ENCODE peak calls at places on chromosomes 4 and X, in four cellular contexts. One of them, this sample, is unnamed.

GRCh38 chr4:73895201-73896177 is 26.3 kb downstream of the CXCL1 start:
- DNase-seq in K562: no peak
- DNase-seq in GM12878: no peak
- DNase-seq in HepG2: no peak
- DNase-seq in this sample: no peak

GRCh38 chr4:145816091-145816490 is 122.5 kb downstream of the ZNF827 start:
- DNase-seq in K562: no peak
- DNase-seq in GM12878: no peak
- DNase-seq in HepG2: no peak
- DNase-seq in this sample: no peak

GRCh38 chrX:1239681-1240142 is 27.3 kb upstream of the CRLF2 start:
- DNase-seq in K562: peak; percentile 6
- DNase-seq in GM12878: peak; percentile 68
- DNase-seq in HepG2: no peak
- DNase-seq in this sample: no peak

GRCh38 chr4:39348371-39349265 is 17.5 kb downstream of the RFC1 start:
- DNase-seq in K562: peak; percentile 16
- DNase-seq in GM12878: no peak
- DNase-seq in HepG2: peak; percentile 41
- DNase-seq in this sample: no peak

GRCh38 chr4:182531555-182532162 is 288.5 kb downstream of the TENM3 start:
- DNase-seq in K562: no peak
- DNase-seq in GM12878: no peak
- DNase-seq in HepG2: no peak
- DNase-seq in this sample: no peak

GRCh38 chr4:176303938-176304337 is 15.8 kb upstream of the SPCS3 start:
- DNase-seq in K562: no peak
- DNase-seq in GM12878: no peak
- DNase-seq in HepG2: no peak
- DNase-seq in this sample: no peak

GRCh38 chrX:151753313-151754041 is 18.9 kb downstream of the CNGA2 start:
- DNase-seq in K562: peak; percentile 67
- DNase-seq in GM12878: no peak
- DNase-seq in HepG2: peak; percentile 13
- DNase-seq in this sample: peak; percentile 60

GRCh38 chr4:104408893-104409292 is 85.8 kb downstream of the CXXC4 start:
- DNase-seq in K562: no peak
- DNase-seq in GM12878: no peak
- DNase-seq in HepG2: no peak
- DNase-seq in this sample: no peak

GRCh38 chrX:9327747-9328145 is 137.1 kb upstream of the TBL1X start:
- DNase-seq in K562: no peak
- DNase-seq in GM12878: no peak
- DNase-seq in HepG2: no peak
- DNase-seq in this sample: no peak

GRCh38 chr4:85860066-85860465 is 385.1 kb downstream of the ARHGAP24 start:
- DNase-seq in K562: no peak
- DNase-seq in GM12878: no peak
- DNase-seq in HepG2: no peak
- DNase-seq in this sample: no peak

GRCh38 chr4:65623509-65623908 is 46.8 kb downstream of the EPHA5 start:
- DNase-seq in K562: no peak
- DNase-seq in GM12878: no peak
- DNase-seq in HepG2: no peak
- DNase-seq in this sample: no peak

GRCh38 chr4:25564836-25565235 is 90.8 kb upstream of the SLC34A2 start:
- DNase-seq in K562: no peak
- DNase-seq in GM12878: no peak
- DNase-seq in HepG2: no peak
- DNase-seq in this sample: no peak

GRCh38 chr4:149708513-149709175 is 107.0 kb downstream of the IQCM start:
- DNase-seq in K562: no peak
- DNase-seq in GM12878: no peak
- DNase-seq in HepG2: no peak
- DNase-seq in this sample: no peak

GRCh38 chr4:141229408-141230101 is 8.9 kb downstream of the ZNF330 start:
- DNase-seq in K562: no peak
- DNase-seq in GM12878: no peak
- DNase-seq in HepG2: no peak
- DNase-seq in this sample: no peak

GRCh38 chr4:97720869-97721432 is 422.3 kb downstream of the STPG2 start:
- DNase-seq in K562: no peak
- DNase-seq in GM12878: no peak
- DNase-seq in HepG2: peak; percentile 4
- DNase-seq in this sample: no peak

GRCh38 chr4:3257691-3258482 is 8.9 kb downstream of the MSANTD1 start:
- DNase-seq in K562: no peak
- DNase-seq in GM12878: peak; percentile 7
- DNase-seq in HepG2: no peak
- DNase-seq in this sample: peak; percentile 7

DNA sequence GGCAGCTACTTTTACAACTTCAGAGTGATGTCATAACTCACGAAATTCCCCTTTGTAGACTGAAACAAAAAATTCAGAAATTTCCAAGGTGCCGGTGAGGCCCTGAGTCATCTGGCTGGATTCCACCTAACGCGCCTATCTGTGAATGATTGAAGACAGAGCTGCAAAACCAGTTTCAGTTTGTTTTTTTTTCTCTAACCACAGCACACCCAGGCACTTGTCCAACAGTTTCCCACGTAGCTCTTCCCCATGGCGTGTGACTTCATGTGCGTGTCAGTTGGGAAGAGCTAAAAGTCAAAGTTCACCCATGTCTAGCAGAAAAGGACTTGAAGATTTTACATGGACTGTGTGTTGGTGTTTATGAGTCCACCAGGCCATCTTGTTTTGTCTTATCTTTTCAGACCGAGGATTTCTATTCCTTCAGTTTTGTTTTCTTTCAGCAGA is 16.3 kb downstream of the TCEANC start:
- DNase-seq in K562: peak; percentile 64
- DNase-seq in GM12878: peak; percentile 89
- DNase-seq in HepG2: peak; percentile 52
- DNase-seq in this sample: no peak
- TF ChIP-seq MAX in K562: no peak
- TF ChIP-seq MAX in GM12878: no peak
- TF ChIP-seq MAX in HepG2: no peak
- TF ChIP-seq MAX in this sample: no peak

DNA sequence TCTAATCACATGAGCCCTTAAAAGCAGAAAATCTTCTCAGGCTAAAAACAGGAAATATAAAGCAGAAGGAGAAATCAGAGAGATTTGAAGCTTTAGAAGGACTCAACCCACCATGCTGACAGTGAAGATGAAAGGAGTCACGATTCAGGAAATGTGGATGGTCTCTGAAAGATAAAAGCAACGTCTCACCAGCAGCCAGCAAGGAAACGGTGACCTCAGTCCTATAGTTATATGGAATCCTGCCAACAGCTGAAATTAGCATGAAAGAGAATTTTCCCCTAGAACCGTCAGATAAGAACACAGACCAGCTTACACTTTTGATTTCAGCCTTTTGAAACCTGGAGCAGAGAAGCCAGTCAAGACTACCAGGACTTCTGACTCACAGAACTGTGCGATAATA is 715.7 kb upstream of the HTR2C start:
- DNase-seq in K562: peak; percentile 25
- DNase-seq in GM12878: no peak
- DNase-seq in HepG2: no peak
- DNase-seq in this sample: no peak
- TF ChIP-seq NR2C2 in K562: no peak
- TF ChIP-seq NR2C2 in GM12878: no peak
- TF ChIP-seq NR2C2 in HepG2: no peak
- TF ChIP-seq NR2C2 in this sample: no peak

GRCh38 chr4:109728385-109728784 is 1.5 kb downstream of the PLA2G12A start:
- DNase-seq in K562: no peak
- DNase-seq in GM12878: no peak
- DNase-seq in HepG2: no peak
- DNase-seq in this sample: no peak

GRCh38 chr4:109729155-109729562 is 711 bp downstream of the PLA2G12A start:
- DNase-seq in K562: peak; percentile 25
- DNase-seq in GM12878: no peak
- DNase-seq in HepG2: no peak
- DNase-seq in this sample: no peak

GRCh38 chr4:109733728-109734127 is 3.9 kb upstream of the PLA2G12A start:
- DNase-seq in K562: no peak
- DNase-seq in GM12878: no peak
- DNase-seq in HepG2: no peak
- DNase-seq in this sample: no peak

GRCh38 chr4:109729563-109730293 is at the start of gene PLA2G12A:
- DNase-seq in K562: peak; percentile 93
- DNase-seq in GM12878: peak; percentile 16
- DNase-seq in HepG2: peak; percentile 68
- DNase-seq in this sample: peak; percentile 91

GRCh38 chr4:109730294-109731051 is 603 bp upstream of the PLA2G12A start:
- DNase-seq in K562: no peak
- DNase-seq in GM12878: peak; percentile 13
- DNase-seq in HepG2: no peak
- DNase-seq in this sample: peak; percentile 61
- TF ChIP-seq MAX in K562: no peak
- TF ChIP-seq MAX in GM12878: no peak
- TF ChIP-seq MAX in HepG2: no peak
- TF ChIP-seq MAX in this sample: no peak

GRCh38 chr4:122785099-122785498 is 41.5 kb upstream of the FGF2 start:
- DNase-seq in K562: no peak
- DNase-seq in GM12878: no peak
- DNase-seq in HepG2: no peak
- DNase-seq in this sample: no peak

GRCh38 chr4:122788935-122789334 is 37.7 kb upstream of the FGF2 start:
- DNase-seq in K562: no peak
- DNase-seq in GM12878: no peak
- DNase-seq in HepG2: no peak
- DNase-seq in this sample: no peak

GRCh38 chr4:122784261-122784660 is 42.4 kb upstream of the FGF2 start:
- DNase-seq in K562: no peak
- DNase-seq in GM12878: no peak
- DNase-seq in HepG2: no peak
- DNase-seq in this sample: no peak

GRCh38 chr4:122787940-122788339 is 38.7 kb upstream of the FGF2 start:
- DNase-seq in K562: no peak
- DNase-seq in GM12878: no peak
- DNase-seq in HepG2: no peak
- DNase-seq in this sample: no peak

GRCh38 chr4:122783301-122784215 is 43.1 kb upstream of the FGF2 start:
- DNase-seq in K562: no peak
- DNase-seq in GM12878: no peak
- DNase-seq in HepG2: peak; percentile 37
- DNase-seq in this sample: peak; percentile 78
- TF ChIP-seq NR2C2 in K562: no peak
- TF ChIP-seq NR2C2 in GM12878: no peak
- TF ChIP-seq NR2C2 in HepG2: no peak
- TF ChIP-seq NR2C2 in this sample: no peak

DNA sequence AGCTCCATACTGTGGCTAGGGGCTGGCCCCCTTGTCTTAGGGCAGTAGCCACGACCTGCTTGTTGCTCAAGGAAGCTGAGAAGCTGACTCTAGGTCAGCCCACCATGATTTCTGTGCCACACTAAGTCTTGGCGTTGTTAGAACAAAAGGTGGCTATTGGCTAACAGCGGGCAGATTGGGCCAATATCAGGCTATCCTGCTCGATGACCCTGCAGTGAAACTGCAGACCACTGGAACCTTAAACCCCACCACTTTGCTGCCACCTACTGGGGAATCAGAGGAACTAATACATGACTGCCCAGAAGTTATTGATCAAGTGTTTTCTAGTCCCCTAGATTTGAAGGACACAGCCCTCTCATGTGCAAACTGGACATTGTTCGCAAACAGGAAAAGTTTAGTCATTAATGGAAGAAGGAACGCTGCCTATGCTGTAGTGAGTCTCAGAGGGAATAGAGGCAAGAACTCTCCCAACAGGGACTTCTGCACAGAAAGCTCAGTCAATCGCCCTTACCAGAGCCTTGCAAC is 17.0 kb upstream of the PAPSS1 start:
- DNase-seq in K562: peak; percentile 61
- DNase-seq in GM12878: no peak
- DNase-seq in HepG2: peak; percentile 69
- DNase-seq in this sample: peak; percentile 62
- TF ChIP-seq MAX in K562: no peak
- TF ChIP-seq MAX in GM12878: no peak
- TF ChIP-seq MAX in HepG2: no peak
- TF ChIP-seq MAX in this sample: no peak

GRCh38 chr4:184765473-184766346 is 31.8 kb upstream of the CENPU start:
- DNase-seq in K562: no peak
- DNase-seq in GM12878: no peak
- DNase-seq in HepG2: no peak
- DNase-seq in this sample: peak; percentile 45

GRCh38 chr4:184764601-184765000 is 30.7 kb upstream of the CENPU start:
- DNase-seq in K562: no peak
- DNase-seq in GM12878: no peak
- DNase-seq in HepG2: no peak
- DNase-seq in this sample: no peak

GRCh38 chr4:184766421-184766820 is 32.5 kb upstream of the CENPU start:
- DNase-seq in K562: no peak
- DNase-seq in GM12878: no peak
- DNase-seq in HepG2: no peak
- DNase-seq in this sample: no peak

GRCh38 chr4:184769285-184769825 is 35.5 kb upstream of the CENPU start:
- DNase-seq in K562: no peak
- DNase-seq in GM12878: no peak
- DNase-seq in HepG2: no peak
- DNase-seq in this sample: no peak

GRCh38 chr4:184768296-184768695 is 34.4 kb upstream of the CENPU start:
- DNase-seq in K562: no peak
- DNase-seq in GM12878: no peak
- DNase-seq in HepG2: no peak
- DNase-seq in this sample: no peak
- TF ChIP-seq NR2C2 in K562: no peak
- TF ChIP-seq NR2C2 in GM12878: no peak
- TF ChIP-seq NR2C2 in HepG2: no peak
- TF ChIP-seq NR2C2 in this sample: no peak

This sample was measured in WTC11.